ENCODE peak calls at places on chromosomes 12 and 14, in five cellular contexts. One of them, this sample, is unnamed.

GRCh38 chr14:71478542-71478941 is 453.7 kb upstream of the RGS6 start:
- DNase-seq in IMR-90: peak
- DNase-seq in H1: no peak
- DNase-seq in neuronal stem cell: no peak
- DNase-seq in H9: no peak
- DNase-seq in this sample: no peak

GRCh38 chr12:50188280-50188781 is 21.2 kb upstream of the CERS5 start:
- DNase-seq in IMR-90: peak
- DNase-seq in H1: no peak
- DNase-seq in neuronal stem cell: no peak
- DNase-seq in H9: no peak
- DNase-seq in this sample: no peak

GRCh38 chr12:67625004-67625403 is 23.5 kb upstream of the DYRK2 start:
- DNase-seq in IMR-90: no peak
- DNase-seq in H1: no peak
- DNase-seq in neuronal stem cell: no peak
- DNase-seq in H9: no peak
- DNase-seq in this sample: no peak

GRCh38 chr12:108839890-108840230 is 17.5 kb downstream of the SSH1 start:
- DNase-seq in IMR-90: no peak
- DNase-seq in H1: no peak
- DNase-seq in neuronal stem cell: no peak
- DNase-seq in H9: no peak
- DNase-seq in this sample: no peak

GRCh38 chr14:74408870-74409269 is 17.1 kb downstream of the SYNDIG1L start:
- DNase-seq in IMR-90: no peak
- DNase-seq in H1: no peak
- DNase-seq in neuronal stem cell: no peak
- DNase-seq in H9: no peak
- DNase-seq in this sample: no peak

GRCh38 chr14:68806526-68807147 is 13.8 kb upstream of the ZFP36L1 start:
- DNase-seq in IMR-90: no peak
- DNase-seq in H1: no peak
- DNase-seq in neuronal stem cell: no peak
- DNase-seq in H9: no peak
- DNase-seq in this sample: no peak

GRCh38 chr12:10771132-10771733 is 31.2 kb downstream of the TAS2R7 start:
- DNase-seq in IMR-90: peak
- DNase-seq in H1: no peak
- DNase-seq in neuronal stem cell: peak
- DNase-seq in H9: no peak
- DNase-seq in this sample: peak

GRCh38 chr12:19683178-19683927 is 244.1 kb downstream of the AEBP2 start:
- DNase-seq in IMR-90: peak
- DNase-seq in H1: no peak
- DNase-seq in neuronal stem cell: no peak
- DNase-seq in H9: no peak
- DNase-seq in this sample: no peak

GRCh38 chr14:99427632-99428315 is 52.9 kb downstream of the SETD3 start:
- DNase-seq in IMR-90: peak
- DNase-seq in H1: no peak
- DNase-seq in neuronal stem cell: no peak
- DNase-seq in H9: no peak
- DNase-seq in this sample: peak

GRCh38 chr14:85572021-85572420 is 42.1 kb downstream of the FLRT2 start:
- DNase-seq in IMR-90: no peak
- DNase-seq in H1: no peak
- DNase-seq in neuronal stem cell: no peak
- DNase-seq in H9: no peak
- DNase-seq in this sample: peak

GRCh38 chr14:89371600-89371999 is 45.4 kb downstream of the FOXN3 start:
- DNase-seq in IMR-90: no peak
- DNase-seq in H1: no peak
- DNase-seq in neuronal stem cell: no peak
- DNase-seq in H9: peak
- DNase-seq in this sample: no peak

GRCh38 chr12:39368891-39369290 is 74.0 kb downstream of the KIF21A start:
- DNase-seq in IMR-90: no peak
- DNase-seq in H1: no peak
- DNase-seq in neuronal stem cell: no peak
- DNase-seq in H9: no peak
- DNase-seq in this sample: no peak

GRCh38 chr14:31942216-31942841 is 134.8 kb upstream of the ARHGAP5 start:
- DNase-seq in IMR-90: no peak
- DNase-seq in H1: no peak
- DNase-seq in neuronal stem cell: no peak
- DNase-seq in H9: no peak
- DNase-seq in this sample: peak

GRCh38 chr14:60817113-60817512 is 82.6 kb downstream of the MNAT1 start:
- DNase-seq in IMR-90: no peak
- DNase-seq in H1: no peak
- DNase-seq in neuronal stem cell: no peak
- DNase-seq in H9: no peak
- DNase-seq in this sample: no peak

GRCh38 chr12:82647853-82648252 is 38.9 kb upstream of the TMTC2 start:
- DNase-seq in IMR-90: no peak
- DNase-seq in H1: no peak
- DNase-seq in neuronal stem cell: no peak
- DNase-seq in H9: no peak
- DNase-seq in this sample: no peak

GRCh38 chr12:126038434-126038833 is 973.2 kb downstream of the AACS start:
- DNase-seq in IMR-90: no peak
- DNase-seq in H1: no peak
- DNase-seq in neuronal stem cell: no peak
- DNase-seq in H9: no peak
- DNase-seq in this sample: no peak

GRCh38 chr14:65618996-65619395 is 206.5 kb downstream of the FUT8 start:
- DNase-seq in IMR-90: no peak
- DNase-seq in H1: no peak
- DNase-seq in neuronal stem cell: no peak
- DNase-seq in H9: no peak
- DNase-seq in this sample: no peak

GRCh38 chr12:120121766-120122293 is 5.3 kb upstream of the RAB35 start:
- DNase-seq in IMR-90: peak
- DNase-seq in H1: no peak
- DNase-seq in neuronal stem cell: no peak
- DNase-seq in H9: no peak
- DNase-seq in this sample: no peak

GRCh38 chr14:91681893-91682563 is 49.9 kb downstream of the CATSPERB start:
- DNase-seq in IMR-90: no peak
- DNase-seq in H1: no peak
- DNase-seq in neuronal stem cell: no peak
- DNase-seq in H9: no peak
- DNase-seq in this sample: no peak

GRCh38 chr12:13713746-13714400 is 267.5 kb downstream of the GRIN2B start:
- DNase-seq in IMR-90: no peak
- DNase-seq in H1: no peak
- DNase-seq in neuronal stem cell: no peak
- DNase-seq in H9: no peak
- DNase-seq in this sample: peak

GRCh38 chr12:72282721-72283120 is 10.6 kb downstream of the TRHDE start:
- DNase-seq in IMR-90: no peak
- DNase-seq in H1: no peak
- DNase-seq in neuronal stem cell: no peak
- DNase-seq in H9: no peak
- DNase-seq in this sample: peak

GRCh38 chr12:72209096-72209495 is 63.1 kb upstream of the TRHDE start:
- DNase-seq in IMR-90: no peak
- DNase-seq in H1: no peak
- DNase-seq in neuronal stem cell: no peak
- DNase-seq in H9: no peak
- DNase-seq in this sample: no peak

GRCh38 chr12:69936214-69936731 is 111.2 kb downstream of the MYRFL start:
- DNase-seq in IMR-90: no peak
- DNase-seq in H1: peak
- DNase-seq in neuronal stem cell: no peak
- DNase-seq in H9: peak
- DNase-seq in this sample: peak

GRCh38 chr14:99132821-99133562 is 139.0 kb downstream of the BCL11B start:
- DNase-seq in IMR-90: no peak
- DNase-seq in H1: no peak
- DNase-seq in neuronal stem cell: no peak
- DNase-seq in H9: no peak
- DNase-seq in this sample: peak

DNA sequence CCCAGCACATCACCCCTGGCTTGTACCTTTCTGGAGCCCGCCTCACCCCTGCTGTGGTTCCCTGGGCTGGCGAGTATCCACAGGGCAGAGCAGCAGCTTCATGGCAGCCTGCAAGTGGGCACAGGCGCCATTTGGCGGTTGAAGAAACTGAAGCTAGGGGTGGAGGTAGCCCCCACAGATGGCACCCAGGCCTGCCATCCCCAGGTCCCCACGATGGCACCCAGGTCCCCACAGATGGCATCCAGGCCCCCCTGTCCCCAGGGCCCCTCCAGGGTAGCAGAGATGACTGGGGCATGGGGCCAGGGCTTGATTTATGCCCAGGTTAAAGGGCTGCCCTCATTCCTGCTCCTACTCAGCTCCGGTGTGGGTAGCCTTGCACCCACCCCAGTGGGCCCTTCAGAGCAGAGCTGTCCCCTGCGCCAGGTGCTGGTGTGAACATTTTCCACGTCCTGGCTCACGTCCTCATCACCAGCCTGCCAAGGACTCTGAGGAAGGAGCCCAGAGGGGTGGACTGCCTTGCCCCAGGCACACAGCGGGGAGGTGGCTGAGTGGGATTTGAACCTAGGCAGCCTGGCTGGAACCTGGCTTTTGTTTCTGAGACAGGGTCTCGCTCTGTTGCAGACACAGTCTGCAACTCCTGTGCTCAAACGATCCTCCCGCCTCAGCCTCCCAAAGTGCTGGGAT is 8.7 kb downstream of the MMP17 start:
- DNase-seq in IMR-90: no peak
- DNase-seq in H1: no peak
- DNase-seq in neuronal stem cell: no peak
- DNase-seq in H9: no peak
- DNase-seq in this sample: no peak
- H2AK5ac ChIP-seq in IMR-90: no peak
- H2AK5ac ChIP-seq in H1: no peak
- H2AK5ac ChIP-seq in neuronal stem cell: peak
- H2AK5ac ChIP-seq in H9: no peak
- H2AK5ac ChIP-seq in this sample: no peak

GRCh38 chr14:104974146-104974541 is 4.0 kb downstream of the AHNAK2 start:
- DNase-seq in IMR-90: no peak
- DNase-seq in H1: no peak
- DNase-seq in neuronal stem cell: no peak
- DNase-seq in H9: no peak
- DNase-seq in this sample: no peak

GRCh38 chr14:104971447-104972240 is 6.5 kb downstream of the AHNAK2 start:
- DNase-seq in IMR-90: no peak
- DNase-seq in H1: no peak
- DNase-seq in neuronal stem cell: no peak
- DNase-seq in H9: no peak
- DNase-seq in this sample: no peak

GRCh38 chr14:104970231-104971068 is 7.7 kb downstream of the AHNAK2 start:
- DNase-seq in IMR-90: peak
- DNase-seq in H1: no peak
- DNase-seq in neuronal stem cell: no peak
- DNase-seq in H9: peak
- DNase-seq in this sample: peak

GRCh38 chr14:104973215-104974145 is 4.7 kb downstream of the AHNAK2 start:
- DNase-seq in IMR-90: peak
- DNase-seq in H1: peak
- DNase-seq in neuronal stem cell: no peak
- DNase-seq in H9: peak
- DNase-seq in this sample: peak

GRCh38 chr14:104972301-104973211 is 5.6 kb downstream of the AHNAK2 start:
- DNase-seq in IMR-90: no peak
- DNase-seq in H1: no peak
- DNase-seq in neuronal stem cell: no peak
- DNase-seq in H9: no peak
- DNase-seq in this sample: no peak
- H3K4ac ChIP-seq in IMR-90: peak
- H3K4ac ChIP-seq in H1: peak
- H3K4ac ChIP-seq in neuronal stem cell: no peak
- H3K4ac ChIP-seq in H9: no peak
- H3K4ac ChIP-seq in this sample: no peak

GRCh38 chr14:93186461-93186860 is 1.3 kb downstream of the LYSET start:
- DNase-seq in IMR-90: no peak
- DNase-seq in H1: no peak
- DNase-seq in neuronal stem cell: no peak
- DNase-seq in H9: no peak
- DNase-seq in this sample: no peak

GRCh38 chr14:93185333-93185688 is 194 bp downstream of the LYSET start:
- DNase-seq in IMR-90: no peak
- DNase-seq in H1: no peak
- DNase-seq in neuronal stem cell: no peak
- DNase-seq in H9: no peak
- DNase-seq in this sample: no peak

GRCh38 chr14:93186961-93187360 is 1.8 kb downstream of the LYSET start:
- DNase-seq in IMR-90: no peak
- DNase-seq in H1: no peak
- DNase-seq in neuronal stem cell: no peak
- DNase-seq in H9: no peak
- DNase-seq in this sample: no peak

GRCh38 chr14:93183596-93184317 is 940 bp downstream of the MOAP1 start:
- DNase-seq in IMR-90: no peak
- DNase-seq in H1: no peak
- DNase-seq in neuronal stem cell: no peak
- DNase-seq in H9: no peak
- DNase-seq in this sample: no peak

DNA sequence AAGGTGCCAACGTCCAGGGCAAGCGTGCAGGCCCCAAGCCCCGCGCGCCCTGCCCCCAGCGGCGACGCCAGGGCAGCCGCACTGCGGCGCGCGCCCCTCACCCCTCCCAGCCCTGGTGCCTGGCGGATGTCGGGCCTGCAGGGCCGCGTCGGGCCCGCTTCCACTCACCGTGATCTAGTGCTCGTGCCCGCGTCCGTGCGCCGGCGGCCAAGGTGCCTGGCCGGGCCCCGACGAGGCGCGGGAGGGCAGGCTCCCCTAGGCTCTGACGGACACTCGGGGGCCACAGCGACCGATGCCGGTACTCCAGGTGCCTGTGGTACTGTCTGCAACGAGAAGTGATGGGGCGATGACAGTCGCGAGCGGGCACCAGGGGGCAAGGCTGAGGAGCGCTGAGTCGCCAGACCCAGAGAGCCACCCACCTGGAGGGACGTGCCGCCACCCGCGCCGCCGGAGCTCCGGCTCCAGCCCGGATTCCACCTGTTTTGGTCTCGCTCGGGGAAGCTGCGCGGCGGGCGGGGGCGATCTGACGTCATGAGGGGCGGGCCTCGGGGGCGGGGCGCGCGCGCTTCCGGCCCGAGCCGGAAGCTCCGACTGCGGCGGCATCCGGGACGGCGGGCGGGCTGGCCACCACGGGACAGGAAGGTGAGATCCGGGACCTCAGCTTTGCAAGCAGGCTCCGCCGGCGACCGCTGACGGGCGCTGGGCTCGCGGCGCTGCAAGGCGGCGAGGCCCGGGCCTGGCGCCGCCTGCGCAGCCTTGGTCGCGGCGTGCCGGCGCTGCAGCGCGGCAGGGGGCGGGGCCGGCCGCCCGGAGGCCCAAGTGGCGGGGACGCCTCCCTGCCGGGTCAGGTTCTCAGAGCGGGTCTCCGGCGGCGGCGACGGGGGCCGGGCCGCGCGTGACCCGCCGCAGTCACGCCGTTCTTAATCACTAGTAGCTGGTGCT is at the start of the genes LYSET and MOAP1:
- DNase-seq in IMR-90: peak
- DNase-seq in H1: peak
- DNase-seq in neuronal stem cell: peak
- DNase-seq in H9: peak
- DNase-seq in this sample: peak
- H2AK5ac ChIP-seq in IMR-90: no peak
- H2AK5ac ChIP-seq in H1: no peak
- H2AK5ac ChIP-seq in neuronal stem cell: no peak
- H2AK5ac ChIP-seq in H9: no peak
- H2AK5ac ChIP-seq in this sample: no peak

GRCh38 chr12:122895757-122896636 is at the start of gene VPS37B:
- DNase-seq in IMR-90: peak
- DNase-seq in H1: no peak
- DNase-seq in neuronal stem cell: peak
- DNase-seq in H9: peak
- DNase-seq in this sample: peak
- H3K4ac ChIP-seq in IMR-90: peak
- H3K4ac ChIP-seq in H1: no peak
- H3K4ac ChIP-seq in neuronal stem cell: peak
- H3K4ac ChIP-seq in H9: no peak
- H3K4ac ChIP-seq in this sample: peak